ENCODE peak calls at places on chromosomes 4 and X, in ten cellular contexts. One of them, this sample, is unnamed.

GRCh38 chrX:148270499-148270898 is 229.9 kb upstream of the AFF2 start:
- DNase-seq in astrocyte of the cerebellum: no peak
- DNase-seq in SK-MEL-5: no peak
- DNase-seq in heart right ventricle: no peak
- DNase-seq in hepatic stellate cell: no peak
- DNase-seq in CD8-positive, alpha-beta T cell: no peak
- DNase-seq in iris pigment epithelial cell: no peak
- DNase-seq in AG08396: no peak
- DNase-seq in activated T-cell treated with anti-CD3 and anti-CD28 coated beads, Interleukin-2, amount 50 U/mL, for 72 hours: no peak
- DNase-seq in bronchial epithelial cell: no peak
- DNase-seq in this sample: no peak

GRCh38 chr4:20625460-20625859 is 74.8 kb upstream of the PACRGL start:
- DNase-seq in astrocyte of the cerebellum: no peak
- DNase-seq in SK-MEL-5: no peak
- DNase-seq in heart right ventricle: no peak
- DNase-seq in hepatic stellate cell: no peak
- DNase-seq in CD8-positive, alpha-beta T cell: no peak
- DNase-seq in iris pigment epithelial cell: no peak
- DNase-seq in AG08396: no peak
- DNase-seq in activated T-cell treated with anti-CD3 and anti-CD28 coated beads, Interleukin-2, amount 50 U/mL, for 72 hours: no peak
- DNase-seq in bronchial epithelial cell: peak; percentile 49
- DNase-seq in this sample: no peak

GRCh38 chr4:76658231-76659102 is 223.4 kb downstream of the SHROOM3 start:
- DNase-seq in astrocyte of the cerebellum: peak; percentile 90
- DNase-seq in SK-MEL-5: peak; percentile 27
- DNase-seq in heart right ventricle: no peak
- DNase-seq in hepatic stellate cell: peak; percentile 43
- DNase-seq in CD8-positive, alpha-beta T cell: no peak
- DNase-seq in iris pigment epithelial cell: peak; percentile 61
- DNase-seq in AG08396: peak; percentile 47
- DNase-seq in activated T-cell treated with anti-CD3 and anti-CD28 coated beads, Interleukin-2, amount 50 U/mL, for 72 hours: no peak
- DNase-seq in bronchial epithelial cell: peak; percentile 83
- DNase-seq in this sample: no peak

GRCh38 chrX:72306851-72307645 is 1.3 kb upstream of the CITED1 start:
- DNase-seq in astrocyte of the cerebellum: peak; percentile 24
- DNase-seq in SK-MEL-5: peak; percentile 67
- DNase-seq in heart right ventricle: peak; percentile 43
- DNase-seq in hepatic stellate cell: peak; percentile 68
- DNase-seq in CD8-positive, alpha-beta T cell: no peak
- DNase-seq in iris pigment epithelial cell: peak; percentile 74
- DNase-seq in AG08396: peak; percentile 77
- DNase-seq in activated T-cell treated with anti-CD3 and anti-CD28 coated beads, Interleukin-2, amount 50 U/mL, for 72 hours: peak; percentile 18
- DNase-seq in bronchial epithelial cell: peak; percentile 32
- DNase-seq in this sample: peak; percentile 78

GRCh38 chrX:71100581-71101505 is 5.2 kb downstream of the FOXO4 start:
- DNase-seq in astrocyte of the cerebellum: no peak
- DNase-seq in SK-MEL-5: no peak
- DNase-seq in heart right ventricle: no peak
- DNase-seq in hepatic stellate cell: no peak
- DNase-seq in CD8-positive, alpha-beta T cell: peak; percentile 55
- DNase-seq in iris pigment epithelial cell: no peak
- DNase-seq in AG08396: no peak
- DNase-seq in activated T-cell treated with anti-CD3 and anti-CD28 coated beads, Interleukin-2, amount 50 U/mL, for 72 hours: no peak
- DNase-seq in bronchial epithelial cell: no peak
- DNase-seq in this sample: no peak

GRCh38 chr4:26887143-26887542 is 26.5 kb downstream of the STIM2 start:
- DNase-seq in astrocyte of the cerebellum: no peak
- DNase-seq in SK-MEL-5: no peak
- DNase-seq in heart right ventricle: no peak
- DNase-seq in hepatic stellate cell: no peak
- DNase-seq in CD8-positive, alpha-beta T cell: no peak
- DNase-seq in iris pigment epithelial cell: no peak
- DNase-seq in AG08396: no peak
- DNase-seq in activated T-cell treated with anti-CD3 and anti-CD28 coated beads, Interleukin-2, amount 50 U/mL, for 72 hours: no peak
- DNase-seq in bronchial epithelial cell: no peak
- DNase-seq in this sample: no peak

GRCh38 chrX:12978205-12979010 is 3.5 kb downstream of the TMSB4X start:
- DNase-seq in astrocyte of the cerebellum: no peak
- DNase-seq in SK-MEL-5: no peak
- DNase-seq in heart right ventricle: peak; percentile 35
- DNase-seq in hepatic stellate cell: no peak
- DNase-seq in CD8-positive, alpha-beta T cell: peak; percentile 88
- DNase-seq in iris pigment epithelial cell: peak; percentile 86
- DNase-seq in AG08396: peak; percentile 31
- DNase-seq in activated T-cell treated with anti-CD3 and anti-CD28 coated beads, Interleukin-2, amount 50 U/mL, for 72 hours: peak; percentile 65
- DNase-seq in bronchial epithelial cell: peak; percentile 77
- DNase-seq in this sample: peak; percentile 15

GRCh38 chrX:111124418-111124817 is 28.4 kb downstream of the PAK3 start:
- DNase-seq in astrocyte of the cerebellum: no peak
- DNase-seq in SK-MEL-5: no peak
- DNase-seq in heart right ventricle: no peak
- DNase-seq in hepatic stellate cell: no peak
- DNase-seq in CD8-positive, alpha-beta T cell: no peak
- DNase-seq in iris pigment epithelial cell: no peak
- DNase-seq in AG08396: no peak
- DNase-seq in activated T-cell treated with anti-CD3 and anti-CD28 coated beads, Interleukin-2, amount 50 U/mL, for 72 hours: no peak
- DNase-seq in bronchial epithelial cell: no peak
- DNase-seq in this sample: no peak

GRCh38 chr4:77777135-77777777 is 41.9 kb downstream of the CNOT6L start:
- DNase-seq in astrocyte of the cerebellum: no peak
- DNase-seq in SK-MEL-5: peak; percentile 11
- DNase-seq in heart right ventricle: no peak
- DNase-seq in hepatic stellate cell: no peak
- DNase-seq in CD8-positive, alpha-beta T cell: no peak
- DNase-seq in iris pigment epithelial cell: peak; percentile 45
- DNase-seq in AG08396: no peak
- DNase-seq in activated T-cell treated with anti-CD3 and anti-CD28 coated beads, Interleukin-2, amount 50 U/mL, for 72 hours: no peak
- DNase-seq in bronchial epithelial cell: peak; percentile 35
- DNase-seq in this sample: no peak

GRCh38 chr4:105990933-105991332 is 95.7 kb downstream of the NPNT start:
- DNase-seq in astrocyte of the cerebellum: peak; percentile 93
- DNase-seq in SK-MEL-5: no peak
- DNase-seq in heart right ventricle: peak; percentile 85
- DNase-seq in hepatic stellate cell: peak; percentile 81
- DNase-seq in CD8-positive, alpha-beta T cell: no peak
- DNase-seq in iris pigment epithelial cell: peak; percentile 52
- DNase-seq in AG08396: peak; percentile 24
- DNase-seq in activated T-cell treated with anti-CD3 and anti-CD28 coated beads, Interleukin-2, amount 50 U/mL, for 72 hours: no peak
- DNase-seq in bronchial epithelial cell: peak; percentile 96
- DNase-seq in this sample: no peak

GRCh38 chr4:102420563-102421221 is 75.4 kb upstream of the SLC39A8 start:
- DNase-seq in astrocyte of the cerebellum: no peak
- DNase-seq in SK-MEL-5: peak; percentile 49
- DNase-seq in heart right ventricle: no peak
- DNase-seq in hepatic stellate cell: no peak
- DNase-seq in CD8-positive, alpha-beta T cell: no peak
- DNase-seq in iris pigment epithelial cell: peak; percentile 29
- DNase-seq in AG08396: no peak
- DNase-seq in activated T-cell treated with anti-CD3 and anti-CD28 coated beads, Interleukin-2, amount 50 U/mL, for 72 hours: no peak
- DNase-seq in bronchial epithelial cell: peak; percentile 24
- DNase-seq in this sample: peak; percentile 87

GRCh38 chr4:85475631-85476233 is 782 bp downstream of the ARHGAP24 start:
- DNase-seq in astrocyte of the cerebellum: no peak
- DNase-seq in SK-MEL-5: no peak
- DNase-seq in heart right ventricle: peak; percentile 34
- DNase-seq in hepatic stellate cell: no peak
- DNase-seq in CD8-positive, alpha-beta T cell: no peak
- DNase-seq in iris pigment epithelial cell: peak; percentile 57
- DNase-seq in AG08396: peak; percentile 5
- DNase-seq in activated T-cell treated with anti-CD3 and anti-CD28 coated beads, Interleukin-2, amount 50 U/mL, for 72 hours: no peak
- DNase-seq in bronchial epithelial cell: no peak
- DNase-seq in this sample: peak; percentile 36

GRCh38 chrX:85992811-85993229 is 54.5 kb downstream of the CHM start:
- DNase-seq in astrocyte of the cerebellum: peak; percentile 4
- DNase-seq in SK-MEL-5: no peak
- DNase-seq in heart right ventricle: no peak
- DNase-seq in hepatic stellate cell: no peak
- DNase-seq in CD8-positive, alpha-beta T cell: no peak
- DNase-seq in iris pigment epithelial cell: peak; percentile 72
- DNase-seq in AG08396: peak; percentile 7
- DNase-seq in activated T-cell treated with anti-CD3 and anti-CD28 coated beads, Interleukin-2, amount 50 U/mL, for 72 hours: no peak
- DNase-seq in bronchial epithelial cell: peak; percentile 77
- DNase-seq in this sample: peak; percentile 62

GRCh38 chr4:165580379-165580905 is 201.6 kb downstream of the CPE start:
- DNase-seq in astrocyte of the cerebellum: peak; percentile 65
- DNase-seq in SK-MEL-5: no peak
- DNase-seq in heart right ventricle: no peak
- DNase-seq in hepatic stellate cell: no peak
- DNase-seq in CD8-positive, alpha-beta T cell: no peak
- DNase-seq in iris pigment epithelial cell: peak; percentile 93
- DNase-seq in AG08396: peak; percentile 3
- DNase-seq in activated T-cell treated with anti-CD3 and anti-CD28 coated beads, Interleukin-2, amount 50 U/mL, for 72 hours: no peak
- DNase-seq in bronchial epithelial cell: peak; percentile 100
- DNase-seq in this sample: peak; percentile 84